ENCODE peak calls at places on chromosomes 5 and 9, in six cellular contexts. One of them, this sample, is unnamed.

GRCh38 chr5:132386644-132387286 is 17.3 kb downstream of the SLC22A5 start:
- DNase-seq in NCI-H1092: peak; percentile 16
- DNase-seq in GM13976: peak; percentile 88
- DNase-seq in stimulated activated CD4-positive, alpha-beta T cell treated with anti-CD3 and anti-CD28 coated beads, Interleukin-15, amount 100 ng/mL, for 48 hours: peak; percentile 71
- DNase-seq in GM23338: peak; percentile 85
- DNase-seq in AG08395: peak; percentile 79
- DNase-seq in this sample: peak; percentile 83

GRCh38 chr9:131423171-131423581 is 29.3 kb downstream of the PRRC2B start:
- DNase-seq in NCI-H1092: no peak
- DNase-seq in GM13976: peak; percentile 52
- DNase-seq in stimulated activated CD4-positive, alpha-beta T cell treated with anti-CD3 and anti-CD28 coated beads, Interleukin-15, amount 100 ng/mL, for 48 hours: no peak
- DNase-seq in GM23338: peak; percentile 75
- DNase-seq in AG08395: peak; percentile 82
- DNase-seq in this sample: peak; percentile 80

GRCh38 chr9:86749530-86750275 is 197.6 kb downstream of the GAS1 start:
- DNase-seq in NCI-H1092: no peak
- DNase-seq in GM13976: no peak
- DNase-seq in stimulated activated CD4-positive, alpha-beta T cell treated with anti-CD3 and anti-CD28 coated beads, Interleukin-15, amount 100 ng/mL, for 48 hours: no peak
- DNase-seq in GM23338: no peak
- DNase-seq in AG08395: no peak
- DNase-seq in this sample: peak; percentile 21

GRCh38 chr9:122346478-122347347 is 24.1 kb upstream of the PTGS1 start:
- DNase-seq in NCI-H1092: no peak
- DNase-seq in GM13976: no peak
- DNase-seq in stimulated activated CD4-positive, alpha-beta T cell treated with anti-CD3 and anti-CD28 coated beads, Interleukin-15, amount 100 ng/mL, for 48 hours: no peak
- DNase-seq in GM23338: peak; percentile 61
- DNase-seq in AG08395: peak; percentile 41
- DNase-seq in this sample: peak; percentile 81

GRCh38 chr5:120677481-120677880 is 213.4 kb downstream of the PRR16 start:
- DNase-seq in NCI-H1092: no peak
- DNase-seq in GM13976: no peak
- DNase-seq in stimulated activated CD4-positive, alpha-beta T cell treated with anti-CD3 and anti-CD28 coated beads, Interleukin-15, amount 100 ng/mL, for 48 hours: no peak
- DNase-seq in GM23338: no peak
- DNase-seq in AG08395: no peak
- DNase-seq in this sample: no peak

GRCh38 chr9:118961857-118962256 is 407.4 kb downstream of the BRINP1 start:
- DNase-seq in NCI-H1092: no peak
- DNase-seq in GM13976: no peak
- DNase-seq in stimulated activated CD4-positive, alpha-beta T cell treated with anti-CD3 and anti-CD28 coated beads, Interleukin-15, amount 100 ng/mL, for 48 hours: no peak
- DNase-seq in GM23338: peak; percentile 37
- DNase-seq in AG08395: peak; percentile 92
- DNase-seq in this sample: peak; percentile 89

GRCh38 chr5:151648988-151649387 is 37.7 kb downstream of the SPARC start:
- DNase-seq in NCI-H1092: no peak
- DNase-seq in GM13976: no peak
- DNase-seq in stimulated activated CD4-positive, alpha-beta T cell treated with anti-CD3 and anti-CD28 coated beads, Interleukin-15, amount 100 ng/mL, for 48 hours: no peak
- DNase-seq in GM23338: no peak
- DNase-seq in AG08395: no peak
- DNase-seq in this sample: no peak

GRCh38 chr9:88578486-88579362 is 43.7 kb downstream of the NXNL2 start:
- DNase-seq in NCI-H1092: peak; percentile 25
- DNase-seq in GM13976: peak; percentile 85
- DNase-seq in stimulated activated CD4-positive, alpha-beta T cell treated with anti-CD3 and anti-CD28 coated beads, Interleukin-15, amount 100 ng/mL, for 48 hours: peak; percentile 57
- DNase-seq in GM23338: peak; percentile 89
- DNase-seq in AG08395: peak; percentile 90
- DNase-seq in this sample: peak; percentile 94

GRCh38 chr9:87793292-87793691 is 67.4 kb downstream of the CTSL start:
- DNase-seq in NCI-H1092: no peak
- DNase-seq in GM13976: no peak
- DNase-seq in stimulated activated CD4-positive, alpha-beta T cell treated with anti-CD3 and anti-CD28 coated beads, Interleukin-15, amount 100 ng/mL, for 48 hours: no peak
- DNase-seq in GM23338: no peak
- DNase-seq in AG08395: peak; percentile 86
- DNase-seq in this sample: peak; percentile 80

GRCh38 chr5:31237159-31237558 is 43.7 kb downstream of the CDH6 start:
- DNase-seq in NCI-H1092: peak; percentile 5
- DNase-seq in GM13976: no peak
- DNase-seq in stimulated activated CD4-positive, alpha-beta T cell treated with anti-CD3 and anti-CD28 coated beads, Interleukin-15, amount 100 ng/mL, for 48 hours: no peak
- DNase-seq in GM23338: peak; percentile 46
- DNase-seq in AG08395: peak; percentile 24
- DNase-seq in this sample: peak; percentile 19

GRCh38 chr5:172528440-172528839 is 74.1 kb upstream of the SH3PXD2B start:
- DNase-seq in NCI-H1092: no peak
- DNase-seq in GM13976: peak; percentile 9
- DNase-seq in stimulated activated CD4-positive, alpha-beta T cell treated with anti-CD3 and anti-CD28 coated beads, Interleukin-15, amount 100 ng/mL, for 48 hours: no peak
- DNase-seq in GM23338: no peak
- DNase-seq in AG08395: peak; percentile 35
- DNase-seq in this sample: peak; percentile 57

GRCh38 chr5:112316731-112317130 is 102.3 kb downstream of the EPB41L4A start:
- DNase-seq in NCI-H1092: no peak
- DNase-seq in GM13976: no peak
- DNase-seq in stimulated activated CD4-positive, alpha-beta T cell treated with anti-CD3 and anti-CD28 coated beads, Interleukin-15, amount 100 ng/mL, for 48 hours: no peak
- DNase-seq in GM23338: no peak
- DNase-seq in AG08395: no peak
- DNase-seq in this sample: no peak

GRCh38 chr9:91060520-91061343 is 259.1 kb downstream of the SYK start:
- DNase-seq in NCI-H1092: peak; percentile 74
- DNase-seq in GM13976: no peak
- DNase-seq in stimulated activated CD4-positive, alpha-beta T cell treated with anti-CD3 and anti-CD28 coated beads, Interleukin-15, amount 100 ng/mL, for 48 hours: no peak
- DNase-seq in GM23338: no peak
- DNase-seq in AG08395: peak; percentile 90
- DNase-seq in this sample: peak; percentile 85

GRCh38 chr5:137633896-137634295 is 102.0 kb downstream of the KLHL3 start:
- DNase-seq in NCI-H1092: no peak
- DNase-seq in GM13976: no peak
- DNase-seq in stimulated activated CD4-positive, alpha-beta T cell treated with anti-CD3 and anti-CD28 coated beads, Interleukin-15, amount 100 ng/mL, for 48 hours: no peak
- DNase-seq in GM23338: no peak
- DNase-seq in AG08395: no peak
- DNase-seq in this sample: no peak

GRCh38 chr9:30774326-30774725 is 1610.1 kb upstream of the ACO1 start:
- DNase-seq in NCI-H1092: no peak
- DNase-seq in GM13976: no peak
- DNase-seq in stimulated activated CD4-positive, alpha-beta T cell treated with anti-CD3 and anti-CD28 coated beads, Interleukin-15, amount 100 ng/mL, for 48 hours: no peak
- DNase-seq in GM23338: peak; percentile 78
- DNase-seq in AG08395: no peak
- DNase-seq in this sample: no peak